ENCODE peak calls at places on chromosome 22, in four cellular contexts. P, A, N and V are unnamed samples.

GRCh38 chr22:26406118-26406517 is 22.9 kb upstream of the ASPHD2 start:
- DNase-seq in P (no peak), A (no peak), N (no peak), V (no peak)

GRCh38 chr22:32644252-32645100 is 157.0 kb upstream of the TIMP3 start:
- DNase-seq in P (peak; percentile 76), A (no peak), N (peak; percentile 73), V (peak; percentile 55)

GRCh38 chr22:32753591-32753990 is 47.9 kb upstream of the TIMP3 start:
- DNase-seq in P (no peak), A (no peak), N (no peak), V (no peak)

GRCh38 chr22:26756675-26757293 is 99.4 kb downstream of the MIAT start:
- DNase-seq in P (peak; percentile 62), A (peak; percentile 67), N (peak; percentile 66), V (no peak)

GRCh38 chr22:39030705-39031104 is 9.8 kb downstream of the APOBEC3D start:
- DNase-seq in P (no peak), A (no peak), N (no peak), V (no peak)

GRCh38 chr22:39416319-39416718 is 16.7 kb downstream of the TAB1 start:
- DNase-seq in P (no peak), A (no peak), N (no peak), V (no peak)

GRCh38 chr22:41361716-41362310 is 19.9 kb upstream of the TEF start:
- DNase-seq in P (no peak), A (no peak), N (no peak), V (no peak)

GRCh38 chr22:24225951-24226350 is 18.9 kb downstream of the GGT5 start:
- DNase-seq in P (no peak), A (no peak), N (no peak), V (no peak)

GRCh38 chr22:24230911-24231656 is 13.8 kb downstream of the GGT5 start:
- DNase-seq in P (no peak), A (no peak), N (peak; percentile 82), V (no peak)

GRCh38 chr22:25765016-25765367 is 23.0 kb downstream of the MYO18B start:
- DNase-seq in P (no peak), A (no peak), N (no peak), V (no peak)

GRCh38 chr22:44383652-44384562 is 71.2 kb upstream of the SHISAL1 start:
- DNase-seq in P (no peak), A (no peak), N (peak; percentile 18), V (no peak)

GRCh38 chr22:27105142-27106025 is 448.0 kb downstream of the MIAT start:
- DNase-seq in P (no peak), A (no peak), N (no peak), V (no peak)

GRCh38 chr22:17746916-17747315 is 27.4 kb downstream of the BID start:
- DNase-seq in P (no peak), A (no peak), N (no peak), V (no peak)

GRCh38 chr22:24005201-24005600 is at the start of gene GSTT4:
- DNase-seq in P (no peak), A (no peak), N (no peak), V (no peak)

GRCh38 chr22:35133702-35134395 is 67.9 kb downstream of the ISX start:
- DNase-seq in P (no peak), A (no peak), N (no peak), V (no peak)

GRCh38 chr22:42619261-42620063 is 4.8 kb upstream of the POLDIP3 start:
- DNase-seq in P (no peak), A (no peak), N (no peak), V (no peak)

GRCh38 chr22:40716116-40716515 is 36.8 kb downstream of the MCHR1 start:
- DNase-seq in P (no peak), A (no peak), N (no peak), V (no peak)

GRCh38 chr22:32531955-32532818 is 57.6 kb downstream of the FBXO7 start:
- DNase-seq in P (no peak), A (peak; percentile 18), N (peak; percentile 75), V (no peak)

GRCh38 chr22:23565288-23565941 is 14.7 kb downstream of the IGLL1 start:
- DNase-seq in P (no peak), A (peak; percentile 31), N (no peak), V (no peak)

GRCh38 chr22:35330258-35330861 is 30.7 kb downstream of the TOM1 start:
- DNase-seq in P (no peak), A (no peak), N (peak; percentile 87), V (no peak)

GRCh38 chr22:27274770-27275449 is 526.6 kb downstream of the MN1 start:
- DNase-seq in P (no peak), A (no peak), N (no peak), V (no peak)

GRCh38 chr22:24483966-24484545 is 11.1 kb upstream of the UPB1 start:
- DNase-seq in P (no peak), A (no peak), N (no peak), V (no peak)

GRCh38 chr22:47067911-47068654 is 305.6 kb downstream of the TBC1D22A start:
- DNase-seq in P (peak; percentile 9), A (no peak), N (no peak), V (no peak)

GRCh38 chr22:39247379-39247778 is 2.6 kb upstream of the PDGFB start:
- DNase-seq in P (no peak), A (no peak), N (no peak), V (no peak)

GRCh38 chr22:42743501-42743991 is 22.9 kb upstream of the A4GALT start:
- DNase-seq in P (no peak), A (no peak), N (peak; percentile 55), V (no peak)

GRCh38 chr22:23517804-23518380 is 62.2 kb downstream of the IGLL1 start:
- DNase-seq in P (no peak), A (no peak), N (no peak), V (no peak)

GRCh38 chr22:42202669-42203068 is 67.8 kb downstream of the TCF20 start:
- DNase-seq in P (no peak), A (no peak), N (no peak), V (no peak)

GRCh38 chr22:27682438-27682837 is 119.1 kb downstream of the MN1 start:
- DNase-seq in P (no peak), A (no peak), N (no peak), V (no peak)

GRCh38 chr22:42330953-42331525 is 60.6 kb upstream of the TCF20 start:
- DNase-seq in P (no peak), A (no peak), N (no peak), V (no peak)

GRCh38 chr22:24433868-24434471 is 6.6 kb downstream of the ADORA2A start:
- DNase-seq in P (no peak), A (no peak), N (no peak), V (no peak)

GRCh38 chr22:44755418-44755817 is 3.0 kb downstream of the ARHGAP8 start:
- DNase-seq in P (no peak), A (no peak), N (no peak), V (no peak)

GRCh38 chr22:42296883-42297282 is 26.4 kb upstream of the TCF20 start:
- DNase-seq in P (no peak), A (no peak), N (no peak), V (no peak)

GRCh38 chr22:39995346-39996252 is 845 bp downstream of the FAM83F start:
- DNase-seq in P (no peak), A (no peak), N (no peak), V (no peak)

GRCh38 chr22:36577019-36577418 is 48.1 kb upstream of the EIF3D start:
- DNase-seq in P (no peak), A (no peak), N (no peak), V (peak; percentile 31)

GRCh38 chr22:24216541-24217209 is 28.2 kb downstream of the GGT5 start:
- DNase-seq in P (no peak), A (no peak), N (no peak), V (no peak)

GRCh38 chr22:23090079-23090835 is 19.9 kb downstream of the GNAZ start:
- DNase-seq in P (no peak), A (no peak), N (no peak), V (no peak)

GRCh38 chr22:33302049-33302545 is 243.9 kb upstream of the SYN3 start:
- DNase-seq in P (peak; percentile 79), A (peak; percentile 65), N (peak; percentile 79), V (no peak)

GRCh38 chr22:39232806-39233735 is 11.7 kb downstream of the PDGFB start:
- DNase-seq in P (no peak), A (no peak), N (no peak), V (no peak)

GRCh38 chr22:26330971-26331625 is 98.0 kb upstream of the ASPHD2 start:
- DNase-seq in P (no peak), A (peak; percentile 60), N (no peak), V (peak; percentile 31)

GRCh38 chr22:45844009-45844408 is 133.0 kb downstream of the WNT7B start:
- DNase-seq in P (no peak), A (no peak), N (no peak), V (no peak)

GRCh38 chr22:45846952-45847351 is 130.0 kb downstream of the WNT7B start:
- DNase-seq in P (no peak), A (no peak), N (no peak), V (no peak)

GRCh38 chr22:45842141-45842831 is 134.7 kb downstream of the WNT7B start:
- DNase-seq in P (no peak), A (no peak), N (no peak), V (peak; percentile 43)

GRCh38 chr22:45844949-45845613 is 131.9 kb downstream of the WNT7B start:
- DNase-seq in P (no peak), A (peak; percentile 45), N (no peak), V (no peak)

GRCh38 chr22:45843030-45843429 is 133.9 kb downstream of the WNT7B start:
- DNase-seq in P (no peak), A (no peak), N (no peak), V (no peak)
- H3K27ac ChIP-seq in P (no peak overlapping the region), A (no peak overlapping the region), N (no peak overlapping the region), V (no peak overlapping the region)

GRCh38 chr22:20127318-20127868 is 4.2 kb upstream of the ZDHHC8 start:
- DNase-seq in P (no peak), A (no peak), N (no peak), V (no peak)
- H3K27ac ChIP-seq in P (no peak overlapping the region), A (peak overlapping the region; percentile 27), N (no peak overlapping the region), V (no peak overlapping the region)

GRCh38 chr22:29871684-29872083 is 11.3 kb upstream of the MTMR3 start:
- DNase-seq in P (no peak), A (no peak), N (no peak), V (no peak)
- H3K27ac ChIP-seq in P (no peak overlapping the region), A (no peak overlapping the region), N (no peak overlapping the region), V (no peak overlapping the region)

DNA sequence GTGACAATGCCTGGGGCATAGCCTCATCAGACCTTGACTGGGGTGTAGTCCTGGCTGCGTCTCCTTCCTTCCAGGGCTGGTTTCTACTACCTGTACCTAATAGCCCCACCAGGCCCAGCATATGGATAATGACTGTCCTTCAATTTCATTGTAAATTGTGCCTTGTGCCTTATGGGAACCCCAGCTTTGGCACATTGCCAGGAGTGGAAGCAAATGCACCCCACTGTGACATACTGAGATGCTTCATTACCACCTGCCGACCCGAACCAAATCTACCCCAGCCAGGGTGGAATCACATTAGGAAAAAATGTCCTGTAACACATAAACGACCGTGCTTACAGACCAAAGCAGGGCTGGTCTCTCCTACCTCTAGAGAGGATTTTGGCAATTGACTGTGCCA is 7.3 kb downstream of the TOP3B start:
- DNase-seq in P (no peak), A (no peak), N (no peak), V (no peak)
- H3K27ac ChIP-seq in P (no peak overlapping the region), A (no peak overlapping the region), N (no peak overlapping the region), V (no peak overlapping the region)